ENCODE peak calls at places on chromosome 1, in five cellular contexts. One of them, this sample, is unnamed.
A peak's percentile ranks its signal among the peaks of the same experiment; 100 is the strongest.

GRCh38 chr1:157838966-157839365 is 2.6 kb downstream of the CD5L start:
- DNase-seq in psoas muscle: no peak
- DNase-seq in AG10803: no peak
- DNase-seq in neuronal stem cell: no peak
- DNase-seq in CD8-positive, alpha-beta T cell: no peak
- DNase-seq in this sample: no peak

GRCh38 chr1:8660455-8660854 is 157.0 kb downstream of the RERE start:
- DNase-seq in psoas muscle: peak; percentile 87
- DNase-seq in AG10803: peak; percentile 94
- DNase-seq in CD8-positive, alpha-beta T cell: no peak
- DNase-seq in neuronal stem cell: no peak
- DNase-seq in this sample: no peak

GRCh38 chr1:205273551-205273982 is 45.8 kb downstream of the TMCC2 start:
- DNase-seq in neuronal stem cell: peak; percentile 81
- DNase-seq in CD8-positive, alpha-beta T cell: peak; percentile 86
- DNase-seq in psoas muscle: peak; percentile 91
- DNase-seq in AG10803: peak; percentile 69
- DNase-seq in this sample: peak; percentile 79

GRCh38 chr1:82154231-82154630 is 353.5 kb downstream of the ADGRL2 start:
- DNase-seq in psoas muscle: no peak
- DNase-seq in neuronal stem cell: no peak
- DNase-seq in CD8-positive, alpha-beta T cell: no peak
- DNase-seq in AG10803: no peak
- DNase-seq in this sample: no peak

GRCh38 chr1:50750021-50750619 is 209.9 kb downstream of the FAF1 start:
- DNase-seq in AG10803: peak; percentile 46
- DNase-seq in psoas muscle: no peak
- DNase-seq in neuronal stem cell: no peak
- DNase-seq in CD8-positive, alpha-beta T cell: no peak
- DNase-seq in this sample: no peak

GRCh38 chr1:153697873-153698647 is 19.6 kb downstream of the NPR1 start:
- DNase-seq in neuronal stem cell: no peak
- DNase-seq in CD8-positive, alpha-beta T cell: no peak
- DNase-seq in AG10803: no peak
- DNase-seq in psoas muscle: peak; percentile 72
- DNase-seq in this sample: no peak

GRCh38 chr1:51518730-51519047 is 377 bp downstream of the EPS15 start:
- DNase-seq in AG10803: no peak
- DNase-seq in neuronal stem cell: no peak
- DNase-seq in CD8-positive, alpha-beta T cell: peak; percentile 46
- DNase-seq in psoas muscle: no peak
- DNase-seq in this sample: no peak

GRCh38 chr1:73673980-73674379 is 524.0 kb downstream of the LRRIQ3 start:
- DNase-seq in psoas muscle: no peak
- DNase-seq in neuronal stem cell: no peak
- DNase-seq in CD8-positive, alpha-beta T cell: no peak
- DNase-seq in AG10803: peak; percentile 5
- DNase-seq in this sample: no peak

GRCh38 chr1:198118136-198118535 is 38.7 kb upstream of the NEK7 start:
- DNase-seq in psoas muscle: peak; percentile 77
- DNase-seq in AG10803: peak; percentile 98
- DNase-seq in CD8-positive, alpha-beta T cell: no peak
- DNase-seq in neuronal stem cell: no peak
- DNase-seq in this sample: no peak

GRCh38 chr1:192607836-192608235 is 28.1 kb upstream of the RGS13 start:
- DNase-seq in CD8-positive, alpha-beta T cell: no peak
- DNase-seq in neuronal stem cell: no peak
- DNase-seq in psoas muscle: no peak
- DNase-seq in AG10803: no peak
- DNase-seq in this sample: no peak

GRCh38 chr1:117048431-117049133 is 11.5 kb upstream of the TTF2 start:
- DNase-seq in neuronal stem cell: no peak
- DNase-seq in CD8-positive, alpha-beta T cell: no peak
- DNase-seq in psoas muscle: no peak
- DNase-seq in AG10803: no peak
- DNase-seq in this sample: no peak

GRCh38 chr1:6012529-6013318 is 20.5 kb upstream of the NPHP4 start:
- DNase-seq in CD8-positive, alpha-beta T cell: no peak
- DNase-seq in AG10803: no peak
- DNase-seq in neuronal stem cell: no peak
- DNase-seq in psoas muscle: peak; percentile 25
- DNase-seq in this sample: no peak

GRCh38 chr1:116971965-116972675 is 29.4 kb upstream of the CD101 start:
- DNase-seq in AG10803: no peak
- DNase-seq in psoas muscle: no peak
- DNase-seq in neuronal stem cell: no peak
- DNase-seq in CD8-positive, alpha-beta T cell: no peak
- DNase-seq in this sample: no peak

GRCh38 chr1:216562383-216562782 is 139.1 kb upstream of the USH2A start:
- DNase-seq in neuronal stem cell: no peak
- DNase-seq in AG10803: no peak
- DNase-seq in CD8-positive, alpha-beta T cell: no peak
- DNase-seq in psoas muscle: no peak
- DNase-seq in this sample: peak; percentile 3

GRCh38 chr1:116847175-116847574 is 62.5 kb upstream of the PTGFRN start:
- DNase-seq in psoas muscle: no peak
- DNase-seq in CD8-positive, alpha-beta T cell: no peak
- DNase-seq in neuronal stem cell: no peak
- DNase-seq in AG10803: no peak
- DNase-seq in this sample: no peak

GRCh38 chr1:232952514-232953175 is 2.2 kb downstream of the NTPCR start:
- DNase-seq in psoas muscle: peak; percentile 56
- DNase-seq in AG10803: peak; percentile 55
- DNase-seq in CD8-positive, alpha-beta T cell: peak; percentile 17
- DNase-seq in neuronal stem cell: peak; percentile 39
- DNase-seq in this sample: peak; percentile 28

GRCh38 chr1:95431216-95431615 is 197.2 kb downstream of the RWDD3 start:
- DNase-seq in AG10803: no peak
- DNase-seq in CD8-positive, alpha-beta T cell: no peak
- DNase-seq in psoas muscle: no peak
- DNase-seq in neuronal stem cell: no peak
- DNase-seq in this sample: no peak

GRCh38 chr1:244675167-244675566 is 22.2 kb downstream of the DESI2 start:
- DNase-seq in CD8-positive, alpha-beta T cell: no peak
- DNase-seq in neuronal stem cell: no peak
- DNase-seq in psoas muscle: no peak
- DNase-seq in AG10803: no peak
- DNase-seq in this sample: no peak

GRCh38 chr1:197980457-197980856 is 63.3 kb downstream of the LHX9 start:
- DNase-seq in psoas muscle: no peak
- DNase-seq in AG10803: no peak
- DNase-seq in neuronal stem cell: no peak
- DNase-seq in CD8-positive, alpha-beta T cell: no peak
- DNase-seq in this sample: no peak